ENCODE peak calls at places on chromosomes 5 and 9, in eight cellular contexts. One of them, this sample, is unnamed.

GRCh38 chr5:52987711-52988329 is 1.3 kb upstream of the ITGA2 start:
- DNase-seq in EL: peak
- DNase-seq in left ventricle myocardium inferior: no peak
- DNase-seq in progenitor cell of endocrine pancreas: no peak
- DNase-seq in H9: no peak
- DNase-seq in fibroblast of the aortic adventitia: peak
- DNase-seq in hepatic stellate cell: no peak
- DNase-seq in NCI-H774: no peak
- DNase-seq in this sample: peak

GRCh38 chr9:133608881-133609280 is 308 bp downstream of the FAM163B start:
- DNase-seq in EL: no peak
- DNase-seq in left ventricle myocardium inferior: no peak
- DNase-seq in progenitor cell of endocrine pancreas: no peak
- DNase-seq in H9: no peak
- DNase-seq in fibroblast of the aortic adventitia: no peak
- DNase-seq in hepatic stellate cell: no peak
- DNase-seq in NCI-H774: no peak
- DNase-seq in this sample: no peak

GRCh38 chr5:125928663-125929062 is 494.5 kb upstream of the GRAMD2B start:
- DNase-seq in EL: peak
- DNase-seq in left ventricle myocardium inferior: no peak
- DNase-seq in progenitor cell of endocrine pancreas: no peak
- DNase-seq in H9: no peak
- DNase-seq in fibroblast of the aortic adventitia: peak
- DNase-seq in hepatic stellate cell: no peak
- DNase-seq in NCI-H774: no peak
- DNase-seq in this sample: no peak

GRCh38 chr9:109101810-109102209 is 17.9 kb downstream of the TMEM245 start:
- DNase-seq in EL: peak
- DNase-seq in left ventricle myocardium inferior: no peak
- DNase-seq in progenitor cell of endocrine pancreas: no peak
- DNase-seq in H9: no peak
- DNase-seq in fibroblast of the aortic adventitia: peak
- DNase-seq in hepatic stellate cell: no peak
- DNase-seq in NCI-H774: no peak
- DNase-seq in this sample: peak

GRCh38 chr5:171783051-171783450 is 2.6 kb upstream of the SMIM23 start:
- DNase-seq in EL: no peak
- DNase-seq in left ventricle myocardium inferior: no peak
- DNase-seq in progenitor cell of endocrine pancreas: no peak
- DNase-seq in H9: no peak
- DNase-seq in fibroblast of the aortic adventitia: peak
- DNase-seq in hepatic stellate cell: no peak
- DNase-seq in NCI-H774: no peak
- DNase-seq in this sample: no peak

GRCh38 chr9:101999441-101999840 is 261.0 kb upstream of the GRIN3A start:
- DNase-seq in EL: no peak
- DNase-seq in left ventricle myocardium inferior: no peak
- DNase-seq in progenitor cell of endocrine pancreas: no peak
- DNase-seq in H9: no peak
- DNase-seq in fibroblast of the aortic adventitia: no peak
- DNase-seq in hepatic stellate cell: no peak
- DNase-seq in NCI-H774: peak
- DNase-seq in this sample: no peak

GRCh38 chr9:122314193-122314592 is 49.5 kb downstream of the MRRF start:
- DNase-seq in EL: no peak
- DNase-seq in left ventricle myocardium inferior: no peak
- DNase-seq in progenitor cell of endocrine pancreas: no peak
- DNase-seq in H9: no peak
- DNase-seq in fibroblast of the aortic adventitia: no peak
- DNase-seq in hepatic stellate cell: no peak
- DNase-seq in NCI-H774: no peak
- DNase-seq in this sample: no peak

GRCh38 chr5:143314664-143315063 is 88.8 kb downstream of the NR3C1 start:
- DNase-seq in EL: peak
- DNase-seq in left ventricle myocardium inferior: no peak
- DNase-seq in progenitor cell of endocrine pancreas: no peak
- DNase-seq in H9: no peak
- DNase-seq in fibroblast of the aortic adventitia: peak
- DNase-seq in hepatic stellate cell: peak
- DNase-seq in NCI-H774: no peak
- DNase-seq in this sample: no peak

GRCh38 chr5:56854920-56855319 is 39.6 kb downstream of the MAP3K1 start:
- DNase-seq in EL: no peak
- DNase-seq in left ventricle myocardium inferior: no peak
- DNase-seq in progenitor cell of endocrine pancreas: no peak
- DNase-seq in H9: no peak
- DNase-seq in fibroblast of the aortic adventitia: no peak
- DNase-seq in hepatic stellate cell: no peak
- DNase-seq in NCI-H774: no peak
- DNase-seq in this sample: no peak

GRCh38 chr5:77935516-77936364 is 159.6 kb upstream of the TBCA start:
- DNase-seq in EL: peak
- DNase-seq in left ventricle myocardium inferior: no peak
- DNase-seq in progenitor cell of endocrine pancreas: no peak
- DNase-seq in H9: no peak
- DNase-seq in fibroblast of the aortic adventitia: peak
- DNase-seq in hepatic stellate cell: no peak
- DNase-seq in NCI-H774: no peak
- DNase-seq in this sample: no peak

GRCh38 chr5:44875661-44876250 is 67.0 kb downstream of the MRPS30 start:
- DNase-seq in EL: no peak
- DNase-seq in left ventricle myocardium inferior: no peak
- DNase-seq in progenitor cell of endocrine pancreas: no peak
- DNase-seq in H9: no peak
- DNase-seq in fibroblast of the aortic adventitia: peak
- DNase-seq in hepatic stellate cell: no peak
- DNase-seq in NCI-H774: no peak
- DNase-seq in this sample: peak

GRCh38 chr5:16654647-16655334 is 38.0 kb upstream of the RETREG1 start:
- DNase-seq in EL: no peak
- DNase-seq in left ventricle myocardium inferior: no peak
- DNase-seq in progenitor cell of endocrine pancreas: no peak
- DNase-seq in H9: no peak
- DNase-seq in fibroblast of the aortic adventitia: no peak
- DNase-seq in hepatic stellate cell: no peak
- DNase-seq in NCI-H774: no peak
- DNase-seq in this sample: no peak

GRCh38 chr9:133694686-133695085 is 43.5 kb downstream of the SARDH start:
- DNase-seq in EL: no peak
- DNase-seq in left ventricle myocardium inferior: no peak
- DNase-seq in progenitor cell of endocrine pancreas: no peak
- DNase-seq in H9: no peak
- DNase-seq in fibroblast of the aortic adventitia: no peak
- DNase-seq in hepatic stellate cell: no peak
- DNase-seq in NCI-H774: no peak
- DNase-seq in this sample: no peak

GRCh38 chr9:88355166-88355565 is 33.1 kb upstream of the SPIN1 start:
- DNase-seq in EL: peak
- DNase-seq in left ventricle myocardium inferior: no peak
- DNase-seq in progenitor cell of endocrine pancreas: no peak
- DNase-seq in H9: no peak
- DNase-seq in fibroblast of the aortic adventitia: no peak
- DNase-seq in hepatic stellate cell: no peak
- DNase-seq in NCI-H774: no peak
- DNase-seq in this sample: peak

This sample was measured in HCT116.